ENCODE peak calls at places on chromosomes 3 and 15, in seven cellular contexts. One of them, this sample, is unnamed.

GRCh38 chr15:39594056-39594763 is 13.3 kb downstream of the THBS1 start:
- DNase-seq in endothelial cell: no peak
- DNase-seq in heart right ventricle: no peak
- DNase-seq in epithelial cell of esophagus: no peak
- DNase-seq in fibroblast of lung: peak
- DNase-seq in upper lobe of left lung: no peak
- DNase-seq in OCI-LY7: no peak
- DNase-seq in this sample: no peak

GRCh38 chr15:63060699-63061098 is 18.2 kb downstream of the TPM1 start:
- DNase-seq in endothelial cell: no peak
- DNase-seq in heart right ventricle: no peak
- DNase-seq in epithelial cell of esophagus: no peak
- DNase-seq in fibroblast of lung: no peak
- DNase-seq in upper lobe of left lung: peak
- DNase-seq in OCI-LY7: no peak
- DNase-seq in this sample: no peak

GRCh38 chr3:196608693-196609092 is 30.8 kb upstream of the NRROS start:
- DNase-seq in endothelial cell: no peak
- DNase-seq in heart right ventricle: no peak
- DNase-seq in epithelial cell of esophagus: no peak
- DNase-seq in fibroblast of lung: no peak
- DNase-seq in upper lobe of left lung: no peak
- DNase-seq in OCI-LY7: no peak
- DNase-seq in this sample: no peak

GRCh38 chr3:153232737-153233330 is 70.8 kb downstream of the RAP2B start:
- DNase-seq in endothelial cell: no peak
- DNase-seq in heart right ventricle: no peak
- DNase-seq in epithelial cell of esophagus: no peak
- DNase-seq in fibroblast of lung: peak
- DNase-seq in upper lobe of left lung: no peak
- DNase-seq in OCI-LY7: no peak
- DNase-seq in this sample: no peak

GRCh38 chr15:31476866-31477265 is 150.2 kb downstream of the KLF13 start:
- DNase-seq in endothelial cell: no peak
- DNase-seq in heart right ventricle: no peak
- DNase-seq in epithelial cell of esophagus: no peak
- DNase-seq in fibroblast of lung: no peak
- DNase-seq in upper lobe of left lung: no peak
- DNase-seq in OCI-LY7: no peak
- DNase-seq in this sample: peak

GRCh38 chr3:36991923-36992805 is 767 bp downstream of the EPM2AIP1 start:
- DNase-seq in endothelial cell: peak
- DNase-seq in heart right ventricle: no peak
- DNase-seq in epithelial cell of esophagus: peak
- DNase-seq in fibroblast of lung: peak
- DNase-seq in upper lobe of left lung: no peak
- DNase-seq in OCI-LY7: peak
- DNase-seq in this sample: no peak

GRCh38 chr3:116087431-116087830 is 357.9 kb downstream of the LSAMP start:
- DNase-seq in endothelial cell: no peak
- DNase-seq in heart right ventricle: no peak
- DNase-seq in epithelial cell of esophagus: no peak
- DNase-seq in fibroblast of lung: no peak
- DNase-seq in upper lobe of left lung: no peak
- DNase-seq in OCI-LY7: no peak
- DNase-seq in this sample: no peak

GRCh38 chr3:168081171-168081771 is 14.5 kb downstream of the GOLIM4 start:
- DNase-seq in endothelial cell: no peak
- DNase-seq in heart right ventricle: no peak
- DNase-seq in epithelial cell of esophagus: peak
- DNase-seq in fibroblast of lung: no peak
- DNase-seq in upper lobe of left lung: no peak
- DNase-seq in OCI-LY7: no peak
- DNase-seq in this sample: no peak

GRCh38 chr15:67762610-67763368 is 62.5 kb upstream of the SKOR1 start:
- DNase-seq in endothelial cell: no peak
- DNase-seq in heart right ventricle: no peak
- DNase-seq in epithelial cell of esophagus: no peak
- DNase-seq in fibroblast of lung: peak
- DNase-seq in upper lobe of left lung: no peak
- DNase-seq in OCI-LY7: peak
- DNase-seq in this sample: no peak

DNA sequence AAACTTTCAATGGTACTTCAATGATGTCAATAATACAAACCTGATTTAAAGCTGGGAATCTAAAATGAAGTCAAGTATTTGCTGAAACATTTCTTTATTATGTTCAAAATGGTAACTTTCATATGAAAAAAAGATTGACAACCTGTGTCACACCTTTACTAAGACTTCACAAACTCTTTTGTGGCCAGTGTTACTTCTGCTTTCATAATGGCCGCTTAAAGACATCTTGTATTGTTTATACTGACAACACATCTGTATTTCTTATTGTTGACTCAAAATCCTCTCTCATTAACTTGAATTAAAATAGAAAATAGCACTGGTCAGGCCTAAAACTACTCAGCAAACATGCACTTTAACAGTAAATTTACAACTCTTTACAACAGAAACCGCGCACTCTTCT is 312.3 kb upstream of the CNTN6 start:
- DNase-seq in endothelial cell: no peak
- DNase-seq in heart right ventricle: no peak
- DNase-seq in epithelial cell of esophagus: no peak
- DNase-seq in fibroblast of lung: no peak
- DNase-seq in upper lobe of left lung: no peak
- DNase-seq in OCI-LY7: no peak
- DNase-seq in this sample: no peak
- TF ChIP-seq CTCF in endothelial cell: no peak
- TF ChIP-seq CTCF in heart right ventricle: no peak
- TF ChIP-seq CTCF in epithelial cell of esophagus: no peak
- TF ChIP-seq CTCF in fibroblast of lung: no peak
- TF ChIP-seq CTCF in upper lobe of left lung: no peak
- TF ChIP-seq CTCF in OCI-LY7: no peak
- TF ChIP-seq CTCF in this sample: no peak

GRCh38 chr3:47280519-47280918 is 2.1 kb downstream of the KIF9 start:
- DNase-seq in endothelial cell: no peak
- DNase-seq in heart right ventricle: no peak
- DNase-seq in epithelial cell of esophagus: no peak
- DNase-seq in fibroblast of lung: no peak
- DNase-seq in upper lobe of left lung: no peak
- DNase-seq in OCI-LY7: no peak
- DNase-seq in this sample: no peak

GRCh38 chr3:47283193-47283537 is 421 bp downstream of the KLHL18 start:
- DNase-seq in endothelial cell: no peak
- DNase-seq in heart right ventricle: peak
- DNase-seq in epithelial cell of esophagus: peak
- DNase-seq in fibroblast of lung: no peak
- DNase-seq in upper lobe of left lung: no peak
- DNase-seq in OCI-LY7: peak
- DNase-seq in this sample: no peak

GRCh38 chr3:47283596-47284364 is 1.0 kb downstream of the KLHL18 start:
- DNase-seq in endothelial cell: no peak
- DNase-seq in heart right ventricle: no peak
- DNase-seq in epithelial cell of esophagus: no peak
- DNase-seq in fibroblast of lung: peak
- DNase-seq in upper lobe of left lung: peak
- DNase-seq in OCI-LY7: peak
- DNase-seq in this sample: no peak

DNA sequence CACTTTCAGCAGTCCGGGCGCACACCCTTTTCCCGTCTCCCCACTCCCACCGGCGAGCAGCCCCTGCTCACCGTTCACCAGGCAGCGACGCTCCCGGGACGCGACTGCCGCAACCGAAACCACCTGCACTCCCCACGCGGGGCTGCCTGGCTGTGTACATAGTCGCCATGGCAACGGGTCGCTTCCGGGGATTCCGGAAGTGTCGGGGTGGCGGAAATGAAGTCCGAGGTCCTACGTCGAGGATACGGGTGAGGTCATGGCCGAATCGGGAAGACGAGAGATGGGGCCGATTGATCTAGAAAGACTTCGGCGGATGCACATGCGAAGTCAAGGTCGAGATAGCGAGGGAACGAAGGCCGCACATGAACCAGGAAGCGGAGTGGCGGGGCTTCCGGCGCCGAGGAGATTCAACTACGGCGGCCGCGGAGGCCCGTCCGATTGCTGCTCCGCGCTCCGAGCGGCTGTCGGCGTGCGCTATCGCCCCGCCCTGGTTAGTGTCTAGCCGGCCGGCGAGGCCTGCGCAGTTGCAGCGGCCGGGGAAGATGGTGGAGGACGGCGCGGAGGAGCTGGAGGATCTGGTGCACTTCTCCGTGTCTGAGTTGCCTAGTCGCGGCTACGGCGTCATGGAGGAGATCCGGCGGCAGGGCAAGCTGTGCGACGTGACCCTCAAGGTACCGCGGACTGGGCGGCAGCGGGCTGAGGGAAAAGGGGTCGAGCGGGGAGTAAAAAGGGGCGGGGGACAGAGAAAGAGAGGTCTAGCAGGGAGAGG is at the start of the genes KIF9 and KLHL18:
- DNase-seq in endothelial cell: peak
- DNase-seq in heart right ventricle: peak
- DNase-seq in epithelial cell of esophagus: peak
- DNase-seq in fibroblast of lung: peak
- DNase-seq in upper lobe of left lung: peak
- DNase-seq in OCI-LY7: peak
- DNase-seq in this sample: peak
- TF ChIP-seq CTCF in endothelial cell: no peak
- TF ChIP-seq CTCF in heart right ventricle: no peak
- TF ChIP-seq CTCF in epithelial cell of esophagus: no peak
- TF ChIP-seq CTCF in fibroblast of lung: no peak
- TF ChIP-seq CTCF in upper lobe of left lung: no peak
- TF ChIP-seq CTCF in OCI-LY7: no peak
- TF ChIP-seq CTCF in this sample: no peak

DNA sequence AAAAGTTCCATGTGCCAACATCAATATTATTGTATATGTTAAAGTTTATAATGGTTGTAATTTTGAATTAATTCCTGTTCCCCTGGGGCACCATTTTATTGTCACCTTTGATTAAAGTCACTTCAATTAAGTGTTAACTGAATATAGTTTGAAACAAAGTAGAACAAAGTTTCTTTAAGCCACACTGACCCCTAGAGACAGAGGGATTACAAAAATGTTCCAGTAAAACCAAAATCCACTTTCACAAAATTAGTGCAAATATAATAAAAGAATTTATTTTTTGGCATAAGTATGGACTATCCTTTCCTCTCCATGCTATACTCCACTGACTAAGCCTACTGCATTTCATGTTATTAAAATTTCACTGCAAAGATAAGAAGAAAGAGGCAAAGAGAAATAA is 123.9 kb downstream of the ZMAT3 start:
- DNase-seq in endothelial cell: no peak
- DNase-seq in heart right ventricle: no peak
- DNase-seq in epithelial cell of esophagus: no peak
- DNase-seq in fibroblast of lung: peak
- DNase-seq in upper lobe of left lung: no peak
- DNase-seq in OCI-LY7: no peak
- DNase-seq in this sample: no peak
- TF ChIP-seq CTCF in endothelial cell: no peak
- TF ChIP-seq CTCF in heart right ventricle: no peak
- TF ChIP-seq CTCF in epithelial cell of esophagus: no peak
- TF ChIP-seq CTCF in fibroblast of lung: no peak
- TF ChIP-seq CTCF in upper lobe of left lung: no peak
- TF ChIP-seq CTCF in OCI-LY7: peak
- TF ChIP-seq CTCF in this sample: peak

GRCh38 chr15:82530006-82530405 is 10.3 kb downstream of the RPS17 start:
- DNase-seq in endothelial cell: no peak
- DNase-seq in heart right ventricle: no peak
- DNase-seq in epithelial cell of esophagus: no peak
- DNase-seq in fibroblast of lung: no peak
- DNase-seq in upper lobe of left lung: no peak
- DNase-seq in OCI-LY7: no peak
- DNase-seq in this sample: peak

GRCh38 chr15:82532383-82532990 is 7.8 kb downstream of the RPS17 start:
- DNase-seq in endothelial cell: no peak
- DNase-seq in heart right ventricle: no peak
- DNase-seq in epithelial cell of esophagus: peak
- DNase-seq in fibroblast of lung: no peak
- DNase-seq in upper lobe of left lung: peak
- DNase-seq in OCI-LY7: no peak
- DNase-seq in this sample: peak

GRCh38 chr15:82531496-82532382 is 8.5 kb downstream of the RPS17 start:
- DNase-seq in endothelial cell: no peak
- DNase-seq in heart right ventricle: no peak
- DNase-seq in epithelial cell of esophagus: no peak
- DNase-seq in fibroblast of lung: no peak
- DNase-seq in upper lobe of left lung: peak
- DNase-seq in OCI-LY7: no peak
- DNase-seq in this sample: peak

GRCh38 chr15:82532991-82533481 is 7.2 kb downstream of the RPS17 start:
- DNase-seq in endothelial cell: no peak
- DNase-seq in heart right ventricle: no peak
- DNase-seq in epithelial cell of esophagus: no peak
- DNase-seq in fibroblast of lung: no peak
- DNase-seq in upper lobe of left lung: peak
- DNase-seq in OCI-LY7: no peak
- DNase-seq in this sample: peak

DNA sequence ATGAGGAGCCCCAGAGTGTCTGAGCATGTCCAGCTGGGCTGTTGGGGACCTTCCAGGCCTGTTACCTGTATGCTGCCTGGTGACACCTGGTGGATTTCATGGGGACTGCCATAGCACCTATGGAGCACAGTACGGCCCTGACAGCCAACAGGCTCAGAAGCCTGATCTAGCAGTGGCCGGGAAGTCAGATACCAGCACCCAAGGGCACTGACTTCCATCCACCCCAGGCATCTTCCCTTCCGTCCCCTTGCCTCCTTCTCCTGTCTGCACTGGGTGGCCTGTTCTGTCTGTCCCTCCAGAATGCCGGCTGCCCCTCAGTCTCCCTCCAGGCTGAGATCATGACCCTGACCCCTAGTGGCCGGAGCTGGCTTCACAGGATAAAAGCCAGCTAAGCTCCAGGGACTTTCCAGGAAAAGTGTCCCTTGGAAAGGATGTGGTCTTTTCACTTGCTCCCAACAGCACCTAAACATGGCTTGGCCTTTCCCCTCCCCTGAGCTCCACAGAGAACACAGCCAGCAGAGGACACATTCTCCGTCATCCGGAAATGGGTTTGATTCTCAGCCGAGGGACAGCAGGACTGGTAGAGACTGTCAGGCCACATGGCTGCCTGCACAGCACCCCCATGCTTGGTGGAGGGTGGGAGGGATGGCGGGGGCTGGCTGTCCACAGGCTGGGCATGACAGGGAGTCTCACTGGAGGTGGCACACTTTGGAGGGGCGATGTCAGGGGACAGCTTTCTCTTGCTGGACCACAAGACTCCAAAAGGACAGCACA is 9.5 kb downstream of the RPS17 start:
- DNase-seq in endothelial cell: peak
- DNase-seq in heart right ventricle: peak
- DNase-seq in epithelial cell of esophagus: peak
- DNase-seq in fibroblast of lung: peak
- DNase-seq in upper lobe of left lung: peak
- DNase-seq in OCI-LY7: peak
- DNase-seq in this sample: peak
- TF ChIP-seq CTCF in endothelial cell: peak
- TF ChIP-seq CTCF in heart right ventricle: peak
- TF ChIP-seq CTCF in epithelial cell of esophagus: peak
- TF ChIP-seq CTCF in fibroblast of lung: peak
- TF ChIP-seq CTCF in upper lobe of left lung: peak
- TF ChIP-seq CTCF in OCI-LY7: peak
- TF ChIP-seq CTCF in this sample: peak

GRCh38 chr3:170961616-170962400 is 53.4 kb upstream of the EIF5A2 start:
- DNase-seq in endothelial cell: peak
- DNase-seq in heart right ventricle: no peak
- DNase-seq in epithelial cell of esophagus: peak
- DNase-seq in fibroblast of lung: peak
- DNase-seq in upper lobe of left lung: no peak
- DNase-seq in OCI-LY7: peak
- DNase-seq in this sample: no peak
- TF ChIP-seq CTCF in endothelial cell: peak
- TF ChIP-seq CTCF in heart right ventricle: peak
- TF ChIP-seq CTCF in epithelial cell of esophagus: peak
- TF ChIP-seq CTCF in fibroblast of lung: peak
- TF ChIP-seq CTCF in upper lobe of left lung: no peak
- TF ChIP-seq CTCF in OCI-LY7: peak
- TF ChIP-seq CTCF in this sample: peak

GRCh38 chr3:147152476-147152875 is 253.9 kb downstream of the ZIC4 start:
- DNase-seq in endothelial cell: no peak
- DNase-seq in heart right ventricle: no peak
- DNase-seq in epithelial cell of esophagus: peak
- DNase-seq in fibroblast of lung: no peak
- DNase-seq in upper lobe of left lung: no peak
- DNase-seq in OCI-LY7: no peak
- DNase-seq in this sample: no peak
- TF ChIP-seq CTCF in endothelial cell: no peak
- TF ChIP-seq CTCF in heart right ventricle: no peak
- TF ChIP-seq CTCF in epithelial cell of esophagus: no peak
- TF ChIP-seq CTCF in fibroblast of lung: no peak
- TF ChIP-seq CTCF in upper lobe of left lung: no peak
- TF ChIP-seq CTCF in OCI-LY7: no peak
- TF ChIP-seq CTCF in this sample: no peak

This sample was measured in osteocyte.